ENCODE peak calls at places on chromosomes 12 and 14, in five cellular contexts. X, N, O, F and Q are unnamed samples.

GRCh38 chr12:47867496-47867941 is 37.3 kb downstream of the VDR start:
- DNase-seq in O (peak), X (no peak), N (no peak), F (no peak), Q (peak)

GRCh38 chr12:44526655-44527199 is 349.4 kb downstream of the NELL2 start:
- DNase-seq in X (no peak), F (no peak), O (no peak), N (no peak), Q (no peak)

GRCh38 chr14:84112589-84112988 is 1417.4 kb upstream of the FLRT2 start:
- DNase-seq in F (no peak), X (no peak), N (no peak), O (no peak), Q (peak)

GRCh38 chr12:97177482-97177881 is 270.4 kb downstream of the NEDD1 start:
- DNase-seq in F (no peak), O (no peak), N (no peak), X (no peak), Q (no peak)

GRCh38 chr14:96001866-96002510 is 37.2 kb upstream of the C14orf132 start:
- DNase-seq in O (no peak), F (no peak), X (no peak), N (peak), Q (no peak)

GRCh38 chr12:75289678-75290200 is 40.4 kb downstream of the CAPS2 start:
- DNase-seq in O (peak), N (no peak), X (no peak), F (no peak), Q (peak)

GRCh38 chr12:11877869-11878780 is 192.6 kb upstream of the BCL2L14 start:
- DNase-seq in F (no peak), X (no peak), N (peak), O (peak), Q (peak)

GRCh38 chr12:43102506-43103269 is 449.3 kb downstream of the ADAMTS20 start:
- DNase-seq in N (no peak), F (no peak), O (no peak), X (no peak), Q (no peak)

GRCh38 chr14:52923902-52924575 is 26.8 kb downstream of the FERMT2 start:
- DNase-seq in F (peak), N (no peak), X (no peak), O (no peak), Q (no peak)

GRCh38 chr12:47249719-47250506 is 170.2 kb upstream of the AMIGO2 start:
- DNase-seq in N (no peak), F (no peak), O (peak), X (no peak), Q (peak)

GRCh38 chr14:67510121-67510520 is 21.6 kb upstream of the TMEM229B start:
- DNase-seq in N (no peak), F (no peak), O (peak), X (no peak), Q (no peak)

GRCh38 chr14:93007225-93007997 is 84.5 kb downstream of the CHGA start:
- DNase-seq in F (peak), N (no peak), X (peak), O (peak), Q (peak)

GRCh38 chr12:123142948-123143752 is 7.7 kb downstream of the PITPNM2 start:
- DNase-seq in F (no peak), N (peak), O (no peak), X (peak), Q (no peak)

GRCh38 chr12:45204757-45205156 is 11.1 kb upstream of the ANO6 start:
- DNase-seq in N (no peak), O (no peak), F (no peak), X (no peak), Q (no peak)

GRCh38 chr12:26122681-26123481 is 2.0 kb downstream of the BHLHE41 start:
- DNase-seq in O (peak), N (peak), X (peak), F (peak), Q (peak)
- TF ChIP-seq CTCF in O (peak), N (peak), X (peak), F (no peak), Q (peak)

GRCh38 chr14:106187176-106187670 is 660.8 kb downstream of the TMEM121 start:
- DNase-seq in O (peak), F (no peak), X (no peak), N (no peak), Q (peak)

DNA sequence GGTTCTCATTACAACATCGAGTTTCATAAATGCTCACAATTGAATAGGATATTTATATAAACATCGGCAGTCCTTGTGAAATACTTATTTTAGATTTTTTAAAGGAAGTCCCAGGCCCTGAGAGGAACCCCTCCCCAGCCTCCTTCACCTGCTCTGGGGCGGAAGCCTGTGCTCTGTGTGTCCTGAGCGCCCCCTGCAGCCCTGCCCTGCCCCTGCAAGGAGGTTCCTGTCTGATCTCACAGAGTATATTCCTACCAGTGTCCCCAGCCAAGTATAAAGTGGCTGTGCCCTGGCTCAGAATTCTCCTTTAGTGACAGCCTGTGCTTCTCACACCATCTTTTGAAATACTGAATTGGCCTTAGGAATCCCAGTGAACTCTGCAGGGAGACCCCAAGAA is 659.5 kb downstream of the TMEM121 start:
- DNase-seq in X (no peak), F (peak), N (peak), O (no peak), Q (peak)
- TF ChIP-seq CTCF in X (no peak), F (peak), N (peak), O (no peak), Q (no peak)

GRCh38 chr14:55373784-55374725 is 37.6 kb downstream of the ATG14 start:
- DNase-seq in X (no peak), F (peak), N (no peak), O (peak), Q (peak)

GRCh38 chr14:55381561-55381960 is 30.1 kb downstream of the ATG14 start:
- DNase-seq in O (no peak), F (no peak), X (no peak), N (no peak), Q (no peak)

GRCh38 chr14:55374771-55375170 is 36.9 kb downstream of the ATG14 start:
- DNase-seq in O (no peak), F (no peak), X (no peak), N (no peak), Q (no peak)

GRCh38 chr14:55381040-55381439 is 30.6 kb downstream of the ATG14 start:
- DNase-seq in O (peak), N (no peak), X (no peak), F (no peak), Q (no peak)

DNA sequence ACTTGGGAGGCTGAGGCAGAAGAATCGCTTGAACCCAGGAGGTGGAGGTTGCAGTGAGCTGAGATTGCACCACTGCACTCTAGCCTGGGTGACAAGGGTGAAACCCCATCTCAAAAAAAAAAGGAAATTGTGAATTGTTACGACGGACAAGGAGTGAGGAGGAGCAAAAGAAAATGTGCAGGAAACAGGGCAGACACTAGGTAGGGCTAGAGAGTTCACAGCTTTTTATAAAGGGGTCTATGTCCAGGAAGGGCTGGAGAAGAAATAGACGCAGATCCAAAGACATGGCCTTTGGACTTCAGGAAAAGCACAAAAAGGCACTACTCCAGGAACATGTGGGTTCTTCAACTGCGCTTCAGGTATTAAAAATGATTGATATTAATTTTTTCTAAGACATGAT is 34.4 kb downstream of the ATG14 start:
- DNase-seq in N (no peak), F (no peak), O (no peak), X (no peak), Q (no peak)
- TF ChIP-seq CTCF in N (peak), F (no peak), O (no peak), X (no peak), Q (no peak)

GRCh38 chr12:22709292-22709691 is 84.3 kb downstream of the ETNK1 start:
- DNase-seq in F (peak), N (no peak), X (no peak), O (peak), Q (peak)
- TF ChIP-seq CTCF in F (peak), N (peak), X (no peak), O (peak), Q (peak)

GRCh38 chr14:37594238-37594915 is 672 bp downstream of the FOXA1 start:
- DNase-seq in N (peak), F (peak), O (peak), X (peak), Q (peak)
- TF ChIP-seq CTCF in N (peak), F (no peak), O (peak), X (peak), Q (peak)

GRCh38 chr12:85441740-85442139 is 161.7 kb downstream of the ALX1 start:
- DNase-seq in X (no peak), O (peak), F (no peak), N (peak), Q (peak)
- TF ChIP-seq CTCF in X (no peak), O (peak), F (no peak), N (peak), Q (peak)

DNA sequence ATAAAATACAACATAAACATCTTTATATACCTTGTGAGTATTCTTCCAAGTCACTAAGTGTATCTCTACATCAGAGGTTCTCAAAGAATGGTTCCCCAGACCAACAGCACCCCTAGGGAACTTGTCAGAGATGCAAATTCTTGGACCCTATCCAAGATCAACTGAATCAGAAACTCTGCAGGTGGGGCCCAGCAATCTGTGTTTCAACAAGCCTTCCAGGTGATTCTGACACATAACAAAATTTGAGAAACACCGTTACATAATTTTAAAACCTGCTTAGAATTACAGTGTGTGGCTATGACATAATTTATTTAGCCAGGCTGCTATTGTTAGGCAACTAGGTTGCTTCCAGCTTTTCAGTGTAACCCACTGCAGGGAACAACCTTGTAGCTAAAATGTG is 49.8 kb downstream of the NTN4 start:
- DNase-seq in F (no peak), X (no peak), N (no peak), O (peak), Q (peak)
- TF ChIP-seq CTCF in F (no peak), X (no peak), N (no peak), O (peak), Q (no peak)

DNA sequence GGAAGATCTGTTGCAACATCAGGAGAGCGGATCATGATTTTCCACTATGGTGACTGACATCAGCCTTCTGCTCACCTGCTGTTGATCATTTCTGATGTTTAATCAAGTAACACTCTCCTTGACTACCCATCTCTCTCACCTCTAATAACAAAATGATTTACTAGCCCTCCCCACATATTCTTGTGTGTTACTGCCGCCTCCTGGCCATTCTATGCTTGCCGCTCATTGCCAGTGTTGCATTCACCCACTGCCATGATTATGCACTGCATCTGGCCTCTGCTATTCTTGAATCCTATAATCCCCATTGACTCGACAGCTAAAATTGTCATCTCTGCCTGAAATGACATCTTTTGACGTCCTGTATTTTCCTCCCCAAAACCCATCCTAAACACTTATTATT is 113.8 kb downstream of the RERGL start:
- DNase-seq in X (no peak), O (peak), N (peak), F (no peak), Q (peak)
- TF ChIP-seq CTCF in X (no peak), O (peak), N (peak), F (no peak), Q (peak)

GRCh38 chr14:104968541-104969401 is 9.4 kb downstream of the AHNAK2 start:
- DNase-seq in N (peak), O (peak), X (peak), F (no peak), Q (peak)
- TF ChIP-seq CTCF in N (no peak), O (peak), X (no peak), F (no peak), Q (peak)

GRCh38 chr12:94980577-94980976 is 22.9 kb downstream of the NDUFA12 start:
- DNase-seq in X (no peak), O (peak), N (no peak), F (peak), Q (no peak)
- TF ChIP-seq CTCF in X (no peak), O (no peak), N (peak), F (no peak), Q (peak)